ENCODE peak calls at places on chromosome 22, in six cellular contexts. One of them, this sample, is unnamed.
A peak's percentile ranks its signal among the peaks of the same experiment; 100 is the strongest.

GRCh38 chr22:30694171-30694637 is 470 bp upstream of the OSBP2 start:
- DNase-seq in choroid plexus epithelial cell: no peak
- DNase-seq in Karpas-422: no peak
- DNase-seq in HT1080: peak; percentile 15
- DNase-seq in T-helper 2 cell: peak; percentile 30
- DNase-seq in stimulated activated CD4-positive, alpha-beta T cell treated with anti-CD3 and anti-CD28 coated beads, TNF-alpha, amount 100 ng/mL, for 1 hour: peak; percentile 46
- DNase-seq in this sample: no peak

GRCh38 chr22:49103314-49104052 is 724.2 kb downstream of the BRD1 start:
- DNase-seq in Karpas-422: no peak
- DNase-seq in HT1080: no peak
- DNase-seq in T-helper 2 cell: no peak
- DNase-seq in choroid plexus epithelial cell: no peak
- DNase-seq in stimulated activated CD4-positive, alpha-beta T cell treated with anti-CD3 and anti-CD28 coated beads, TNF-alpha, amount 100 ng/mL, for 1 hour: no peak
- DNase-seq in this sample: no peak

GRCh38 chr22:24827305-24827704 is 21.3 kb downstream of the SGSM1 start:
- DNase-seq in Karpas-422: no peak
- DNase-seq in choroid plexus epithelial cell: no peak
- DNase-seq in HT1080: no peak
- DNase-seq in T-helper 2 cell: no peak
- DNase-seq in stimulated activated CD4-positive, alpha-beta T cell treated with anti-CD3 and anti-CD28 coated beads, TNF-alpha, amount 100 ng/mL, for 1 hour: no peak
- DNase-seq in this sample: no peak

GRCh38 chr22:48692734-48693376 is 1134.8 kb downstream of the BRD1 start:
- DNase-seq in T-helper 2 cell: no peak
- DNase-seq in HT1080: no peak
- DNase-seq in choroid plexus epithelial cell: no peak
- DNase-seq in stimulated activated CD4-positive, alpha-beta T cell treated with anti-CD3 and anti-CD28 coated beads, TNF-alpha, amount 100 ng/mL, for 1 hour: no peak
- DNase-seq in Karpas-422: no peak
- DNase-seq in this sample: no peak

GRCh38 chr22:26998134-26998533 is 340.7 kb downstream of the MIAT start:
- DNase-seq in HT1080: no peak
- DNase-seq in stimulated activated CD4-positive, alpha-beta T cell treated with anti-CD3 and anti-CD28 coated beads, TNF-alpha, amount 100 ng/mL, for 1 hour: no peak
- DNase-seq in Karpas-422: no peak
- DNase-seq in choroid plexus epithelial cell: no peak
- DNase-seq in T-helper 2 cell: no peak
- DNase-seq in this sample: no peak

GRCh38 chr22:43471606-43472135 is 59.9 kb downstream of the MPPED1 start:
- DNase-seq in HT1080: no peak
- DNase-seq in choroid plexus epithelial cell: no peak
- DNase-seq in stimulated activated CD4-positive, alpha-beta T cell treated with anti-CD3 and anti-CD28 coated beads, TNF-alpha, amount 100 ng/mL, for 1 hour: no peak
- DNase-seq in T-helper 2 cell: no peak
- DNase-seq in Karpas-422: no peak
- DNase-seq in this sample: no peak

GRCh38 chr22:41951898-41952474 is at the start of gene SMIM45:
- DNase-seq in stimulated activated CD4-positive, alpha-beta T cell treated with anti-CD3 and anti-CD28 coated beads, TNF-alpha, amount 100 ng/mL, for 1 hour: no peak
- DNase-seq in T-helper 2 cell: no peak
- DNase-seq in choroid plexus epithelial cell: no peak
- DNase-seq in HT1080: no peak
- DNase-seq in Karpas-422: peak; percentile 95
- DNase-seq in this sample: peak; percentile 91

GRCh38 chr22:19713650-19714319 is 518 bp upstream of the SEPTIN5 start:
- DNase-seq in Karpas-422: no peak
- DNase-seq in T-helper 2 cell: no peak
- DNase-seq in choroid plexus epithelial cell: no peak
- DNase-seq in stimulated activated CD4-positive, alpha-beta T cell treated with anti-CD3 and anti-CD28 coated beads, TNF-alpha, amount 100 ng/mL, for 1 hour: no peak
- DNase-seq in HT1080: no peak
- DNase-seq in this sample: no peak

GRCh38 chr22:49426098-49426497 is 401.6 kb downstream of the BRD1 start:
- DNase-seq in HT1080: no peak
- DNase-seq in Karpas-422: peak; percentile 59
- DNase-seq in choroid plexus epithelial cell: no peak
- DNase-seq in stimulated activated CD4-positive, alpha-beta T cell treated with anti-CD3 and anti-CD28 coated beads, TNF-alpha, amount 100 ng/mL, for 1 hour: no peak
- DNase-seq in T-helper 2 cell: no peak
- DNase-seq in this sample: no peak

GRCh38 chr22:40803292-40803691 is 15.9 kb downstream of the SLC25A17 start:
- DNase-seq in stimulated activated CD4-positive, alpha-beta T cell treated with anti-CD3 and anti-CD28 coated beads, TNF-alpha, amount 100 ng/mL, for 1 hour: no peak
- DNase-seq in HT1080: no peak
- DNase-seq in Karpas-422: no peak
- DNase-seq in choroid plexus epithelial cell: no peak
- DNase-seq in T-helper 2 cell: no peak
- DNase-seq in this sample: no peak

GRCh38 chr22:31556627-31557203 is 60.4 kb downstream of the SFI1 start:
- DNase-seq in HT1080: peak; percentile 38
- DNase-seq in stimulated activated CD4-positive, alpha-beta T cell treated with anti-CD3 and anti-CD28 coated beads, TNF-alpha, amount 100 ng/mL, for 1 hour: no peak
- DNase-seq in choroid plexus epithelial cell: peak; percentile 73
- DNase-seq in T-helper 2 cell: no peak
- DNase-seq in Karpas-422: peak; percentile 75
- DNase-seq in this sample: peak; percentile 56

GRCh38 chr22:32708835-32709234 is 92.7 kb upstream of the TIMP3 start:
- DNase-seq in T-helper 2 cell: no peak
- DNase-seq in Karpas-422: no peak
- DNase-seq in HT1080: no peak
- DNase-seq in stimulated activated CD4-positive, alpha-beta T cell treated with anti-CD3 and anti-CD28 coated beads, TNF-alpha, amount 100 ng/mL, for 1 hour: no peak
- DNase-seq in choroid plexus epithelial cell: no peak
- DNase-seq in this sample: no peak

GRCh38 chr22:19783531-19784395 is 23.2 kb downstream of the TBX1 start:
- DNase-seq in Karpas-422: no peak
- DNase-seq in choroid plexus epithelial cell: no peak
- DNase-seq in stimulated activated CD4-positive, alpha-beta T cell treated with anti-CD3 and anti-CD28 coated beads, TNF-alpha, amount 100 ng/mL, for 1 hour: no peak
- DNase-seq in HT1080: no peak
- DNase-seq in T-helper 2 cell: no peak
- DNase-seq in this sample: no peak

GRCh38 chr22:22357024-22357868 is 112.7 kb downstream of the VPREB1 start:
- DNase-seq in stimulated activated CD4-positive, alpha-beta T cell treated with anti-CD3 and anti-CD28 coated beads, TNF-alpha, amount 100 ng/mL, for 1 hour: peak; percentile 55
- DNase-seq in Karpas-422: peak; percentile 95
- DNase-seq in choroid plexus epithelial cell: peak; percentile 77
- DNase-seq in HT1080: peak; percentile 56
- DNase-seq in T-helper 2 cell: peak; percentile 58
- DNase-seq in this sample: peak; percentile 93

GRCh38 chr22:31144223-31144622 is 3.9 kb upstream of the PLA2G3 start:
- DNase-seq in Karpas-422: no peak
- DNase-seq in T-helper 2 cell: no peak
- DNase-seq in HT1080: peak; percentile 37
- DNase-seq in choroid plexus epithelial cell: no peak
- DNase-seq in stimulated activated CD4-positive, alpha-beta T cell treated with anti-CD3 and anti-CD28 coated beads, TNF-alpha, amount 100 ng/mL, for 1 hour: no peak
- DNase-seq in this sample: no peak

GRCh38 chr22:31532060-31532459 is 35.7 kb downstream of the SFI1 start:
- DNase-seq in T-helper 2 cell: no peak
- DNase-seq in stimulated activated CD4-positive, alpha-beta T cell treated with anti-CD3 and anti-CD28 coated beads, TNF-alpha, amount 100 ng/mL, for 1 hour: no peak
- DNase-seq in choroid plexus epithelial cell: peak; percentile 15
- DNase-seq in HT1080: no peak
- DNase-seq in Karpas-422: no peak
- DNase-seq in this sample: no peak

GRCh38 chr22:37634505-37635002 is 4.9 kb upstream of the SH3BP1 start:
- DNase-seq in stimulated activated CD4-positive, alpha-beta T cell treated with anti-CD3 and anti-CD28 coated beads, TNF-alpha, amount 100 ng/mL, for 1 hour: no peak
- DNase-seq in T-helper 2 cell: no peak
- DNase-seq in Karpas-422: peak; percentile 70
- DNase-seq in HT1080: no peak
- DNase-seq in choroid plexus epithelial cell: no peak
- DNase-seq in this sample: no peak

GRCh38 chr22:22923379-22923778 is 35.8 kb downstream of the IGLL5 start:
- DNase-seq in stimulated activated CD4-positive, alpha-beta T cell treated with anti-CD3 and anti-CD28 coated beads, TNF-alpha, amount 100 ng/mL, for 1 hour: no peak
- DNase-seq in T-helper 2 cell: no peak
- DNase-seq in HT1080: no peak
- DNase-seq in choroid plexus epithelial cell: no peak
- DNase-seq in Karpas-422: no peak
- DNase-seq in this sample: no peak

GRCh38 chr22:35617137-35617755 is at the start of gene MB:
- DNase-seq in stimulated activated CD4-positive, alpha-beta T cell treated with anti-CD3 and anti-CD28 coated beads, TNF-alpha, amount 100 ng/mL, for 1 hour: no peak
- DNase-seq in choroid plexus epithelial cell: no peak
- DNase-seq in Karpas-422: no peak
- DNase-seq in HT1080: no peak
- DNase-seq in T-helper 2 cell: no peak
- DNase-seq in this sample: no peak

GRCh38 chr22:22754268-22754657 is 109.8 kb downstream of the GGTLC2 start:
- DNase-seq in choroid plexus epithelial cell: no peak
- DNase-seq in stimulated activated CD4-positive, alpha-beta T cell treated with anti-CD3 and anti-CD28 coated beads, TNF-alpha, amount 100 ng/mL, for 1 hour: no peak
- DNase-seq in T-helper 2 cell: no peak
- DNase-seq in Karpas-422: no peak
- DNase-seq in HT1080: no peak
- DNase-seq in this sample: no peak

GRCh38 chr22:25362215-25362882 is 142.9 kb downstream of the CRYBB2 start:
- DNase-seq in choroid plexus epithelial cell: peak; percentile 54
- DNase-seq in stimulated activated CD4-positive, alpha-beta T cell treated with anti-CD3 and anti-CD28 coated beads, TNF-alpha, amount 100 ng/mL, for 1 hour: peak; percentile 63
- DNase-seq in T-helper 2 cell: peak; percentile 58
- DNase-seq in Karpas-422: peak; percentile 83
- DNase-seq in HT1080: peak; percentile 15
- DNase-seq in this sample: peak; percentile 70